ENCODE peak calls at places on chromosomes 5 and 9, in eight cellular contexts. L, X, V, P, S, C, Z and G are unnamed samples.
A peak's percentile ranks its signal among the peaks of the same experiment; 100 is the strongest.

GRCh38 chr5:142095035-142095434 is 13.5 kb upstream of the NDFIP1 start:
- DNase-seq in P (no peak), L (no peak), X (no peak), V (no peak), Z (no peak), S (no peak), C (peak; percentile 32), G (no peak)

GRCh38 chr9:133609311-133610098 is at the start of gene FAM163B:
- DNase-seq in Z (peak; percentile 58), X (no peak), V (no peak), S (no peak), L (peak; percentile 40), P (peak; percentile 43), C (peak; percentile 53), G (peak; percentile 29)

GRCh38 chr9:6609499-6610016 is 36.0 kb downstream of the GLDC start:
- DNase-seq in S (no peak), X (no peak), V (no peak), C (no peak), Z (no peak), P (no peak), L (no peak), G (no peak)

GRCh38 chr5:165029471-165029870 is 1524.1 kb downstream of the MAT2B start:
- DNase-seq in S (peak; percentile 1), X (no peak), Z (no peak), L (no peak), V (no peak), C (no peak), P (peak; percentile 13), G (peak; percentile 27)

GRCh38 chr9:36980148-36980974 is 53.7 kb downstream of the PAX5 start:
- DNase-seq in V (no peak), L (no peak), Z (no peak), P (no peak), X (no peak), C (no peak), S (peak; percentile 61), G (no peak)

GRCh38 chr5:177470759-177471536 is 2.5 kb downstream of the DBN1 start:
- DNase-seq in V (no peak), C (peak; percentile 74), S (no peak), X (no peak), P (no peak), Z (no peak), L (no peak), G (no peak)

GRCh38 chr5:154740483-154740882 is 14.7 kb upstream of the LARP1 start:
- DNase-seq in C (peak; percentile 60), V (no peak), X (peak; percentile 32), P (peak; percentile 73), S (no peak), L (peak; percentile 32), Z (no peak), G (peak; percentile 83)

GRCh38 chr5:136197462-136198142 is 4.6 kb upstream of the SMIM32 start:
- DNase-seq in S (no peak), C (no peak), V (no peak), Z (no peak), L (no peak), X (no peak), P (no peak), G (peak; percentile 21)

GRCh38 chr9:127176631-127177030 is 54.2 kb upstream of the ANGPTL2 start:
- DNase-seq in P (peak; percentile 5), Z (peak; percentile 5), S (no peak), L (peak; percentile 8), X (peak; percentile 13), C (no peak), V (no peak), G (no peak)

GRCh38 chr9:6889868-6890267 is 132.1 kb downstream of the KDM4C start:
- DNase-seq in L (no peak), Z (no peak), S (peak; percentile 27), C (no peak), P (no peak), X (no peak), V (no peak), G (no peak)

GRCh38 chr9:87521834-87522233 is 24.2 kb downstream of the DAPK1 start:
- DNase-seq in L (no peak), S (no peak), P (no peak), V (no peak), C (no peak), X (no peak), Z (no peak), G (no peak)

GRCh38 chr5:174410716-174411512 is 313.5 kb upstream of the MSX2 start:
- DNase-seq in C (peak; percentile 1), V (no peak), P (no peak), L (no peak), S (no peak), X (no peak), Z (no peak), G (peak; percentile 79)

DNA sequence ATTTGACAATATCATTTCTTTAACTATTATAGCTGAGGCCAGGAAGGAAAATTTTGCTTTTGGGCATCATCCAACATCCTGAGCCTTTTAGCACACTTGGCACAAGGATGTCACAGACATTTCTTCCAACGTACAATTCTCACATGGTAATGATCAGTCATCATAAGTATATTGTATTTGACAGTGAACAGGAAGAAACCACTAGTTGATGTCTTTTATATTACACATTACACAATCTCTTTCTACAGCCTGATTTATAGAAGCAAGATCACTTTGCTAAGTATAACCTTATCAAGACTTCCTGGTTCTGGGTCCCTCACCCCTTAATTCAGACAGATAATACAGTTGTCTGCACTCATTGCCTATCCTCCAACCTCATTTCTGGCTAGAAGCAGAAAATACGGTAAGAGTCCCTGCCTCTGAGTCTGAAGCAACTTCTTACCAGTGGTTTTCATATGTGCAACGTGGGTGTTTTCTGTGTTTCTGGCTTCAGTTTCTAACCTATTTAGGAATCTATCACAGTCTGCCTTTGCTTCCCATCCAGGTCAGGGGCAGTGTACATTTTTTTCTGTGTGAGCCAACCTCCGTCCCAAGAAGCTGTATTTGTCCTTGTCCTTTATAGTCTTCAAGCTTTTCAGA is 167.9 kb downstream of the PAM start:
- DNase-seq in L (no peak), Z (no peak), P (no peak), C (no peak), V (no peak), S (no peak), X (no peak), G (no peak)
- H3K36me3 ChIP-seq in L (no peaks in the 10 kb centered on the region), Z (no peaks in the 10 kb centered on the region), P (no peaks in the 10 kb centered on the region), C (peaks cover 12% of the 10 kb centered on the region), V (no peaks in the 10 kb centered on the region), S (no peaks in the 10 kb centered on the region), X (no peaks in the 10 kb centered on the region), G (no peaks in the 10 kb centered on the region)

DNA sequence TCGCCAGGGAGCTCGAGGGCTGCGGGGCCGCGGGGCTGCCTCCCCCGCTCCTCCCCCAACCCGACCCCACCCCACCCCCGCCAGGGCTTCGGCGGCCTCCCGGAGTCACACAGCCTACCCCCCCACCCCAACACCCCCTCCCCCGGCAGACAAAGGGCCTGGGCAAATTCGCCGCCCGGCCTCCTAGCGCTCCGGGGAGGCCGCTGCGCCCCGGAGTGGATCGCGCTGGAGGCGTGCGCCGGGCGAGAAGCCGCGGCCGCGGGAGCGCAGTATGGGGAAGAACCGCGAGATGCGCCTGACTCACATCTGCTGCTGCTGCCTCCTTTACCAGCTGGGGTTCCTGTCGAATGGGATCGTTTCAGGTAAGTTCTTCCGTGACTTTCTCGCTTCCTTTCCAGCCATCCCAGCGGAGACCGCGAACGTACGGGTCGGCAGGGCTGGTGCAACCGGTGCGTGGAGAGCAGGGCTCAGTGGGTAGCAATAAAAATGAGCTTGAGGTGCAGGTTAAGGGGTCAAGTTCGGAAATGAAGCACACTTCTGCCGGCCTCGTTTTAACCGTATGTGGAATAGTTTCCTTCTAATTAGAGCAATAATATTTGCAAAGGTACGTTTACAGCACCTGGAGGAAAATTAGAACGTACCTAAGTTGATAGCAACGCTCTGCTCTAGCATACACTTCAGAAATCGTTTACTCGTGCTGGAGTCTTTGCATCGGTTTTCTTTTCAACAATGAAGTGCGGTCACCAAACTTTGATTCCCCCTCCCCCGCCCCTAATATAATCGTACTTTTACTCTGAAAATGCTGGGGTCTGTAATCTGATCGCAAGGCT is at the start of gene ADAMTS19:
- DNase-seq in X (peak; percentile 43), S (no peak), C (peak; percentile 46), V (no peak), P (no peak), L (peak; percentile 18), Z (no peak), G (peak; percentile 77)
- H3K4me3 ChIP-seq in X (peak within 1 kb of the TSS; percentile 61), S (no peak within 1 kb of the TSS), C (peak within 1 kb of the TSS; percentile 22), V (peak within 1 kb of the TSS; percentile 50), P (no peak within 1 kb of the TSS), L (peak within 1 kb of the TSS; percentile 57), Z (no peak within 1 kb of the TSS), G (peak within 1 kb of the TSS; percentile 52)

DNA sequence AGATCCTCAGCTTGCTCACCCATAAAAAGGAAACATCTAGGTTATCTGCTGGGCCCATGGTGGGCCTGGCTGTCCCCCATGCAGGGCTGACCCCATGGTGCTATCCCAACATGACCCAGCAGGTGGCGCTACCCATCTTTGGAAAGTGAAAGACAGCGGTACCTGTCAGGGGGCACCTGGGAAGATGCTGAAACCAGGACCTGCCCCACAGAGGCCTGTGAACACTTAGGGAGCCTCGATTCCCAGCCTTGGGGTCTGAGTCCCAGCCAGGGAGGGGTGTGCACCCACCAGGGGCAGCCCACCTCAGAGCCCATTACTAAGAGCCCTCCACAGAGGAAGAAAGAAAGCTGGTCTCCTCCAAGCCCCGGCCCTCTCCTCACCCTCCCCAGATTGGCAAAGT is 46.6 kb upstream of the IPPK start:
- DNase-seq in Z (peak; percentile 90), X (peak; percentile 62), V (peak; percentile 38), L (peak; percentile 74), S (peak; percentile 80), P (peak; percentile 36), C (peak; percentile 29), G (peak; percentile 35)
- H3K36me3 ChIP-seq in Z (peaks cover 32% of the 10 kb centered on the region), X (no peaks in the 10 kb centered on the region), V (no peaks in the 10 kb centered on the region), L (no peaks in the 10 kb centered on the region), S (peaks cover 95% of the 10 kb centered on the region), P (no peaks in the 10 kb centered on the region), C (peaks cover 22% of the 10 kb centered on the region), G (peaks cover 44% of the 10 kb centered on the region)

GRCh38 chr5:54672867-54673266 is 155.3 kb downstream of the SNX18 start:
- DNase-seq in V (no peak), S (no peak), C (no peak), L (no peak), Z (no peak), P (no peak), X (no peak), G (no peak)
- H3K4me3 ChIP-seq in V (no peak overlapping the region), S (no peak overlapping the region), C (no peak overlapping the region), L (no peak overlapping the region), Z (no peak overlapping the region), P (no peak overlapping the region), X (no peak overlapping the region), G (no peak overlapping the region)

DNA sequence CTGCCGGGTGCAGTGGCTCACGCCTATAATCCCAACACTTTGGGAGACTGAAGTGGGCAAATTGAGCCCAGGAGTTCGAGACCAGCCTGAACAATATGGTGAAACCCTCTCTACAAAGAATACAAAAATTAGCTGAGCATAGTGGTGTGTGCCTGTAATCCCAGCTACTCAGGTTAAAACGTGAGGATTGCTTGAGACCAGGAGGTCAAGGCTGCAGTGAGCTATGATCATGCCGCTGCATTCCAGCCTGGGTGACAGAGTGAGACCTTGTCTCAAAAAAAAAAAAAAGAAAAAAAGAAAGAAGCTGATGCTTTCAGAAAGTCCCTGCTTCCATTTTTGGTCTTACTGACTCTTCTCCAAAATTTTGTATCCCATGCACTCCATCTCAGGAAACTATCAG is 31.3 kb downstream of the SNAPC3 start:
- DNase-seq in L (no peak), X (no peak), P (peak; percentile 53), V (no peak), S (no peak), Z (no peak), C (no peak), G (no peak)
- H3K36me3 ChIP-seq in L (no peaks in the 10 kb centered on the region), X (no peaks in the 10 kb centered on the region), P (no peaks in the 10 kb centered on the region), V (no peaks in the 10 kb centered on the region), S (peaks cover 94% of the 10 kb centered on the region), Z (peaks cover 17% of the 10 kb centered on the region), C (peaks cover 79% of the 10 kb centered on the region), G (peaks cover 92% of the 10 kb centered on the region)